ENCODE peak calls at places on chromosomes 5 and 9, in five cellular contexts. One of them, this sample, is unnamed.

GRCh38 chr9:138045541-138046490 is 168.2 kb downstream of the CACNA1B start:
- DNase-seq in HCT116: no peak
- DNase-seq in esophagus muscularis mucosa: no peak
- DNase-seq in sigmoid colon: peak; percentile 61
- DNase-seq in GM23338: no peak
- DNase-seq in this sample: no peak

GRCh38 chr5:127536687-127537086 is 19.2 kb downstream of the PRRC1 start:
- DNase-seq in HCT116: no peak
- DNase-seq in esophagus muscularis mucosa: no peak
- DNase-seq in GM23338: peak; percentile 28
- DNase-seq in sigmoid colon: no peak
- DNase-seq in this sample: no peak

GRCh38 chr5:43661102-43661501 is 58.1 kb downstream of the NNT start:
- DNase-seq in HCT116: peak; percentile 35
- DNase-seq in sigmoid colon: no peak
- DNase-seq in esophagus muscularis mucosa: no peak
- DNase-seq in GM23338: peak; percentile 71
- DNase-seq in this sample: peak; percentile 8

GRCh38 chr5:18314192-18314778 is 680.0 kb downstream of the TAF11L14 start:
- DNase-seq in GM23338: peak; percentile 44
- DNase-seq in HCT116: peak; percentile 6
- DNase-seq in esophagus muscularis mucosa: no peak
- DNase-seq in sigmoid colon: no peak
- DNase-seq in this sample: peak; percentile 30

GRCh38 chr5:85388752-85389151 is 1004.1 kb upstream of the EDIL3 start:
- DNase-seq in GM23338: no peak
- DNase-seq in sigmoid colon: no peak
- DNase-seq in HCT116: no peak
- DNase-seq in esophagus muscularis mucosa: no peak
- DNase-seq in this sample: no peak

GRCh38 chr9:5799314-5799713 is 33.6 kb downstream of the ERMP1 start:
- DNase-seq in sigmoid colon: no peak
- DNase-seq in esophagus muscularis mucosa: no peak
- DNase-seq in HCT116: peak; percentile 16
- DNase-seq in GM23338: peak; percentile 51
- DNase-seq in this sample: peak; percentile 4

GRCh38 chr9:77731930-77732329 is 83.8 kb upstream of the GNA14 start:
- DNase-seq in GM23338: no peak
- DNase-seq in esophagus muscularis mucosa: no peak
- DNase-seq in sigmoid colon: no peak
- DNase-seq in HCT116: no peak
- DNase-seq in this sample: no peak

GRCh38 chr5:88786217-88786560 is 96.8 kb downstream of the MEF2C start:
- DNase-seq in HCT116: no peak
- DNase-seq in sigmoid colon: no peak
- DNase-seq in GM23338: no peak
- DNase-seq in esophagus muscularis mucosa: no peak
- DNase-seq in this sample: no peak

GRCh38 chr5:135996611-135997010 is 32.2 kb upstream of the TGFBI start:
- DNase-seq in esophagus muscularis mucosa: peak; percentile 70
- DNase-seq in GM23338: no peak
- DNase-seq in sigmoid colon: no peak
- DNase-seq in HCT116: no peak
- DNase-seq in this sample: no peak

GRCh38 chr9:35114921-35115341 is 731 bp downstream of the ATOSB start:
- DNase-seq in HCT116: no peak
- DNase-seq in GM23338: peak; percentile 40
- DNase-seq in esophagus muscularis mucosa: no peak
- DNase-seq in sigmoid colon: peak; percentile 82
- DNase-seq in this sample: no peak

GRCh38 chr9:12880406-12881016 is 105.7 kb downstream of the LURAP1L start:
- DNase-seq in sigmoid colon: no peak
- DNase-seq in HCT116: no peak
- DNase-seq in GM23338: no peak
- DNase-seq in esophagus muscularis mucosa: no peak
- DNase-seq in this sample: no peak

GRCh38 chr9:8019636-8020035 is 220.1 kb upstream of the DMAC1 start:
- DNase-seq in esophagus muscularis mucosa: no peak
- DNase-seq in HCT116: no peak
- DNase-seq in sigmoid colon: no peak
- DNase-seq in GM23338: no peak
- DNase-seq in this sample: no peak

GRCh38 chr5:173618927-173619519 is 2.6 kb upstream of the BOD1 start:
- DNase-seq in esophagus muscularis mucosa: no peak
- DNase-seq in sigmoid colon: no peak
- DNase-seq in GM23338: peak; percentile 79
- DNase-seq in HCT116: peak; percentile 37
- DNase-seq in this sample: peak; percentile 61

GRCh38 chr9:131854906-131855504 is 115.1 kb upstream of the RAPGEF1 start:
- DNase-seq in esophagus muscularis mucosa: no peak
- DNase-seq in GM23338: no peak
- DNase-seq in HCT116: no peak
- DNase-seq in sigmoid colon: no peak
- DNase-seq in this sample: no peak

GRCh38 chr9:97855486-97855875 is 2.5 kb downstream of the FOXE1 start:
- DNase-seq in esophagus muscularis mucosa: no peak
- DNase-seq in sigmoid colon: no peak
- DNase-seq in HCT116: no peak
- DNase-seq in GM23338: peak; percentile 34
- DNase-seq in this sample: no peak

GRCh38 chr9:21688108-21689102 is 114.0 kb upstream of the MTAP start:
- DNase-seq in esophagus muscularis mucosa: no peak
- DNase-seq in sigmoid colon: no peak
- DNase-seq in HCT116: no peak
- DNase-seq in GM23338: no peak
- DNase-seq in this sample: peak; percentile 75

GRCh38 chr9:504921-505821 is 290.5 kb downstream of the DOCK8 start:
- DNase-seq in GM23338: peak; percentile 60
- DNase-seq in HCT116: no peak
- DNase-seq in sigmoid colon: peak; percentile 71
- DNase-seq in esophagus muscularis mucosa: no peak
- DNase-seq in this sample: no peak

GRCh38 chr9:503331-503730 is 288.7 kb downstream of the DOCK8 start:
- DNase-seq in GM23338: peak; percentile 26
- DNase-seq in HCT116: no peak
- DNase-seq in sigmoid colon: no peak
- DNase-seq in esophagus muscularis mucosa: no peak
- DNase-seq in this sample: no peak

GRCh38 chr9:503881-504852 is 289.5 kb downstream of the DOCK8 start:
- DNase-seq in HCT116: peak; percentile 43
- DNase-seq in sigmoid colon: peak; percentile 81
- DNase-seq in esophagus muscularis mucosa: no peak
- DNase-seq in GM23338: peak; percentile 84
- DNase-seq in this sample: no peak
- TF ChIP-seq POLR2AphosphoS5 in HCT116: peak; percentile 40
- TF ChIP-seq POLR2AphosphoS5 in sigmoid colon: no peak
- TF ChIP-seq POLR2AphosphoS5 in esophagus muscularis mucosa: peak; percentile 37
- TF ChIP-seq POLR2AphosphoS5 in GM23338: no peak
- TF ChIP-seq POLR2AphosphoS5 in this sample: no peak

GRCh38 chr9:112333639-112334318 is 360 bp upstream of the PTBP3 start:
- DNase-seq in HCT116: peak; percentile 87
- DNase-seq in GM23338: peak; percentile 97
- DNase-seq in esophagus muscularis mucosa: peak; percentile 96
- DNase-seq in sigmoid colon: peak; percentile 97
- DNase-seq in this sample: no peak
- TF ChIP-seq POLR2AphosphoS5 in HCT116: peak; percentile 46
- TF ChIP-seq POLR2AphosphoS5 in GM23338: no peak
- TF ChIP-seq POLR2AphosphoS5 in esophagus muscularis mucosa: no peak
- TF ChIP-seq POLR2AphosphoS5 in sigmoid colon: no peak
- TF ChIP-seq POLR2AphosphoS5 in this sample: no peak

GRCh38 chr5:59207416-59207815 is 624.5 kb downstream of the RAB3C start:
- DNase-seq in esophagus muscularis mucosa: no peak
- DNase-seq in sigmoid colon: no peak
- DNase-seq in HCT116: no peak
- DNase-seq in GM23338: no peak
- DNase-seq in this sample: no peak

GRCh38 chr5:59204114-59204897 is 621.4 kb downstream of the RAB3C start:
- DNase-seq in esophagus muscularis mucosa: no peak
- DNase-seq in GM23338: no peak
- DNase-seq in sigmoid colon: no peak
- DNase-seq in HCT116: no peak
- DNase-seq in this sample: no peak

GRCh38 chr5:59209758-59210359 is 627.0 kb downstream of the RAB3C start:
- DNase-seq in HCT116: no peak
- DNase-seq in esophagus muscularis mucosa: no peak
- DNase-seq in GM23338: no peak
- DNase-seq in sigmoid colon: no peak
- DNase-seq in this sample: no peak

GRCh38 chr5:59208468-59208867 is 625.6 kb downstream of the RAB3C start:
- DNase-seq in sigmoid colon: no peak
- DNase-seq in esophagus muscularis mucosa: no peak
- DNase-seq in HCT116: no peak
- DNase-seq in GM23338: no peak
- DNase-seq in this sample: no peak

GRCh38 chr5:59206132-59206581 is 623.3 kb downstream of the RAB3C start:
- DNase-seq in esophagus muscularis mucosa: no peak
- DNase-seq in HCT116: no peak
- DNase-seq in GM23338: no peak
- DNase-seq in sigmoid colon: no peak
- DNase-seq in this sample: no peak
- TF ChIP-seq POLR2AphosphoS5 in esophagus muscularis mucosa: peak; percentile 15
- TF ChIP-seq POLR2AphosphoS5 in HCT116: no peak
- TF ChIP-seq POLR2AphosphoS5 in GM23338: no peak
- TF ChIP-seq POLR2AphosphoS5 in sigmoid colon: no peak
- TF ChIP-seq POLR2AphosphoS5 in this sample: no peak

DNA sequence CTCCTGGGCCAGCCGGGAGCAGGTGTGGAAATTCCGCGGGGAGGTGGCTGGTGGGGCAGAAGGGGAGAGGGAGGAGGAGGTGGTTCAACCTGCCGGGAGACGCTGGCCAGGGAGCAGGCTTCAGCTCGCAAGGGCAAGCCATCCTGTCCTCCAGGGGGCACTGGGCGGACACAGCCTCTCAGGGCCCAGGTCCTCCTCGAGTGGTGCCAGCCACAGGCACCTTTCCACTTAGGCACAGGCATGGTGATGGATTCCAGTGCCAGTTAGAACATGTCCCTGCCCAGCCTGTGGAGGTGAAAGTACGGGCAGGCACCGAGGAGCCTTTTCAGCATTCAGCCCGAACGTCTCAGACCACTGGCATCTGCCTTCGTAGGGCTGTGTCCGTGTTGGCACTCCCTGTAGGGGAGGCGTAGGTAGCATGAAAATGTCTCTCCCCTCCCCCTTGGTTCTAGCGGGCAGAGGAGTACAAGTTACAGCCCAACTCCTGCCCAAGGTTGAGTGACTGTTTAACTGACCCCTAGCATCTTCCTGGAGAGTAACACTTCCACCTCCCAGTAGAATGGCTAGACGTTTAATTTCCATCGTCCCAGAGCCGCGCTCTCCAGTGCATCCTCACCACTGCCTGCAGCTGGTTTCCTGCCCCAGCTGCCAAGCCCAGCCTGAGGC is 48.9 kb downstream of the DAB2IP start:
- DNase-seq in sigmoid colon: peak; percentile 85
- DNase-seq in esophagus muscularis mucosa: no peak
- DNase-seq in GM23338: peak; percentile 72
- DNase-seq in HCT116: no peak
- DNase-seq in this sample: no peak
- TF ChIP-seq POLR2AphosphoS5 in sigmoid colon: no peak
- TF ChIP-seq POLR2AphosphoS5 in esophagus muscularis mucosa: no peak
- TF ChIP-seq POLR2AphosphoS5 in GM23338: no peak
- TF ChIP-seq POLR2AphosphoS5 in HCT116: peak; percentile 17
- TF ChIP-seq POLR2AphosphoS5 in this sample: no peak

DNA sequence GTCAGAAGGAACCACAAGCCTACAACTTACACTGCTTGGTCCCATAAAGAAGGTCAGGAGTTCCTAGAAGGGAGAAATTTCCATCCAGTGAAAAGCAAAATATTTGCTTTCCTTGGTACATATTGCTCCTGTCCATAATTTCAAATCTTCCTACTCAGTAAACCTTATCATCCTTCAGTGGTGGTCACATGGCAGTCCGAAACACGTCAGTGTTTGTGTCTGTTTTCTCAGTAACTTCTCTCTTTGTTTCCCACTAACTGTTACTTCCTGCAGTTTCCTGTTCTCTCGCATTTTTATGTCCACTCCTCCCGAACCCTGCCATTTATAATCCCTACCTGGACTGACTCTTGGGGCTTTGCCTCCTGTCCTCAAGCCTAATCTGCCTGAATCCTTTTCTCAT is 129.1 kb downstream of the FANCC start:
- DNase-seq in HCT116: no peak
- DNase-seq in GM23338: no peak
- DNase-seq in esophagus muscularis mucosa: no peak
- DNase-seq in sigmoid colon: no peak
- DNase-seq in this sample: no peak
- TF ChIP-seq POLR2AphosphoS5 in HCT116: no peak
- TF ChIP-seq POLR2AphosphoS5 in GM23338: no peak
- TF ChIP-seq POLR2AphosphoS5 in esophagus muscularis mucosa: no peak
- TF ChIP-seq POLR2AphosphoS5 in sigmoid colon: no peak
- TF ChIP-seq POLR2AphosphoS5 in this sample: no peak

DNA sequence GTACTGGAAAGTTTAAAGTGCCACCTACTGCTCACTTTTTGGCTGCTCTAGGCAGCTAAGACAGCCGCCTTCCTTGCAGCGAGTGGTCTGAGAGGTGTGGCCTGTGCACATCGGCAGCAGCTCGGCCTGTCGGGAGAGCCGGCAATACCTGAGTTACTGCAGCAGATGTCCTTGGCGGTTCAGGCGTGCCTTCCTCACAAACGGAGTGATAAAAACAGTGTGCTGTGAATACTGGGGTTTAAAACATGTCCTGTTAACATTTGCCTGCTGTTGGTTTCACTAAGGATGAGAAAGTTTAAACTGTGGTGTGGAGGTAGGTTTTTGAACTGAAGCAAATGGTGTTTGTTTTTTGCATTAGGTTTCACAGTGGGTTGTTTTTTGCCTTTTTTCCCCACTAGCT is 12.9 kb downstream of the TRAF2 start:
- DNase-seq in esophagus muscularis mucosa: no peak
- DNase-seq in HCT116: no peak
- DNase-seq in GM23338: no peak
- DNase-seq in sigmoid colon: no peak
- DNase-seq in this sample: no peak
- TF ChIP-seq POLR2AphosphoS5 in esophagus muscularis mucosa: no peak
- TF ChIP-seq POLR2AphosphoS5 in HCT116: no peak
- TF ChIP-seq POLR2AphosphoS5 in GM23338: no peak
- TF ChIP-seq POLR2AphosphoS5 in sigmoid colon: no peak
- TF ChIP-seq POLR2AphosphoS5 in this sample: no peak

This sample was measured in Panc1.